ENCODE peak calls at places on chromosome 13, in nine cellular contexts. One of them, this sample, is unnamed.

GRCh38 chr13:34044041-34044440 is 226.1 kb downstream of the RFC3 start:
- DNase-seq in lower leg skin: no peak
- DNase-seq in central memory CD4-positive, alpha-beta T cell: no peak
- DNase-seq in iris pigment epithelial cell: peak; percentile 59
- DNase-seq in NCI-H1092: no peak
- DNase-seq in HTR-8/SVneo: no peak
- DNase-seq in NCI-H1105: no peak
- DNase-seq in kidney: no peak
- DNase-seq in amniotic epithelial cell: peak; percentile 24
- DNase-seq in this sample: no peak

GRCh38 chr13:36454121-36454520 is 21.8 kb downstream of the CCNA1 start:
- DNase-seq in lower leg skin: no peak
- DNase-seq in kidney: no peak
- DNase-seq in amniotic epithelial cell: no peak
- DNase-seq in iris pigment epithelial cell: no peak
- DNase-seq in HTR-8/SVneo: no peak
- DNase-seq in central memory CD4-positive, alpha-beta T cell: no peak
- DNase-seq in NCI-H1105: no peak
- DNase-seq in NCI-H1092: no peak
- DNase-seq in this sample: no peak

GRCh38 chr13:75762066-75762937 is 126.2 kb downstream of the LMO7 start:
- DNase-seq in iris pigment epithelial cell: peak; percentile 63
- DNase-seq in HTR-8/SVneo: no peak
- DNase-seq in kidney: no peak
- DNase-seq in NCI-H1105: no peak
- DNase-seq in lower leg skin: no peak
- DNase-seq in central memory CD4-positive, alpha-beta T cell: peak; percentile 35
- DNase-seq in amniotic epithelial cell: peak; percentile 74
- DNase-seq in NCI-H1092: no peak
- DNase-seq in this sample: no peak

GRCh38 chr13:58949646-58950045 is 1214.1 kb downstream of the DIAPH3 start:
- DNase-seq in lower leg skin: no peak
- DNase-seq in NCI-H1105: no peak
- DNase-seq in HTR-8/SVneo: no peak
- DNase-seq in NCI-H1092: no peak
- DNase-seq in kidney: no peak
- DNase-seq in amniotic epithelial cell: no peak
- DNase-seq in iris pigment epithelial cell: no peak
- DNase-seq in central memory CD4-positive, alpha-beta T cell: no peak
- DNase-seq in this sample: no peak

GRCh38 chr13:21106089-21106488 is 44.7 kb upstream of the LATS2 start:
- DNase-seq in NCI-H1092: no peak
- DNase-seq in HTR-8/SVneo: peak; percentile 19
- DNase-seq in kidney: no peak
- DNase-seq in central memory CD4-positive, alpha-beta T cell: no peak
- DNase-seq in lower leg skin: no peak
- DNase-seq in amniotic epithelial cell: peak; percentile 39
- DNase-seq in iris pigment epithelial cell: peak; percentile 73
- DNase-seq in NCI-H1105: no peak
- DNase-seq in this sample: peak; percentile 37

GRCh38 chr13:111031531-111031961 is 83.6 kb upstream of the ARHGEF7 start:
- DNase-seq in amniotic epithelial cell: peak; percentile 82
- DNase-seq in NCI-H1092: no peak
- DNase-seq in iris pigment epithelial cell: peak; percentile 85
- DNase-seq in kidney: no peak
- DNase-seq in HTR-8/SVneo: no peak
- DNase-seq in central memory CD4-positive, alpha-beta T cell: no peak
- DNase-seq in lower leg skin: no peak
- DNase-seq in NCI-H1105: no peak
- DNase-seq in this sample: peak; percentile 77

GRCh38 chr13:24502567-24503375 is 9.8 kb downstream of the PARP4 start:
- DNase-seq in amniotic epithelial cell: peak; percentile 33
- DNase-seq in kidney: no peak
- DNase-seq in HTR-8/SVneo: no peak
- DNase-seq in NCI-H1092: no peak
- DNase-seq in lower leg skin: no peak
- DNase-seq in NCI-H1105: no peak
- DNase-seq in iris pigment epithelial cell: peak; percentile 80
- DNase-seq in central memory CD4-positive, alpha-beta T cell: no peak
- DNase-seq in this sample: peak; percentile 69

GRCh38 chr13:49240017-49240416 is 7.7 kb upstream of the CDADC1 start:
- DNase-seq in central memory CD4-positive, alpha-beta T cell: peak; percentile 35
- DNase-seq in HTR-8/SVneo: no peak
- DNase-seq in kidney: no peak
- DNase-seq in iris pigment epithelial cell: peak; percentile 60
- DNase-seq in NCI-H1092: no peak
- DNase-seq in lower leg skin: no peak
- DNase-seq in NCI-H1105: no peak
- DNase-seq in amniotic epithelial cell: peak; percentile 49
- DNase-seq in this sample: peak; percentile 41

GRCh38 chr13:60397693-60398437 is 845 bp downstream of the TDRD3 start:
- DNase-seq in iris pigment epithelial cell: peak; percentile 81
- DNase-seq in NCI-H1105: peak; percentile 81
- DNase-seq in amniotic epithelial cell: peak; percentile 73
- DNase-seq in kidney: peak; percentile 92
- DNase-seq in central memory CD4-positive, alpha-beta T cell: no peak
- DNase-seq in HTR-8/SVneo: peak; percentile 9
- DNase-seq in NCI-H1092: peak; percentile 60
- DNase-seq in lower leg skin: peak; percentile 91
- DNase-seq in this sample: peak; percentile 80

GRCh38 chr13:44474122-44474910 is 100.7 kb downstream of the SERP2 start:
- DNase-seq in lower leg skin: no peak
- DNase-seq in NCI-H1092: no peak
- DNase-seq in kidney: no peak
- DNase-seq in central memory CD4-positive, alpha-beta T cell: no peak
- DNase-seq in HTR-8/SVneo: peak; percentile 10
- DNase-seq in amniotic epithelial cell: no peak
- DNase-seq in NCI-H1105: no peak
- DNase-seq in iris pigment epithelial cell: no peak
- DNase-seq in this sample: peak; percentile 13

GRCh38 chr13:23381877-23382276 is 51.6 kb downstream of the SACS start:
- DNase-seq in central memory CD4-positive, alpha-beta T cell: no peak
- DNase-seq in HTR-8/SVneo: no peak
- DNase-seq in NCI-H1105: peak; percentile 6
- DNase-seq in NCI-H1092: peak; percentile 40
- DNase-seq in kidney: no peak
- DNase-seq in lower leg skin: no peak
- DNase-seq in iris pigment epithelial cell: no peak
- DNase-seq in amniotic epithelial cell: no peak
- DNase-seq in this sample: no peak

GRCh38 chr13:107035778-107036177 is 467.8 kb upstream of the ARGLU1 start:
- DNase-seq in NCI-H1105: no peak
- DNase-seq in iris pigment epithelial cell: peak; percentile 78
- DNase-seq in central memory CD4-positive, alpha-beta T cell: no peak
- DNase-seq in lower leg skin: no peak
- DNase-seq in kidney: no peak
- DNase-seq in HTR-8/SVneo: no peak
- DNase-seq in NCI-H1092: no peak
- DNase-seq in amniotic epithelial cell: no peak
- DNase-seq in this sample: no peak

GRCh38 chr13:96449920-96450319 is 360.0 kb downstream of the HS6ST3 start:
- DNase-seq in iris pigment epithelial cell: no peak
- DNase-seq in HTR-8/SVneo: no peak
- DNase-seq in NCI-H1105: no peak
- DNase-seq in kidney: no peak
- DNase-seq in amniotic epithelial cell: no peak
- DNase-seq in NCI-H1092: no peak
- DNase-seq in central memory CD4-positive, alpha-beta T cell: no peak
- DNase-seq in lower leg skin: no peak
- DNase-seq in this sample: no peak

GRCh38 chr13:76856141-76856571 is 30.0 kb downstream of the KCTD12 start:
- DNase-seq in HTR-8/SVneo: no peak
- DNase-seq in NCI-H1092: no peak
- DNase-seq in iris pigment epithelial cell: peak; percentile 93
- DNase-seq in amniotic epithelial cell: peak; percentile 82
- DNase-seq in central memory CD4-positive, alpha-beta T cell: no peak
- DNase-seq in lower leg skin: no peak
- DNase-seq in kidney: no peak
- DNase-seq in NCI-H1105: no peak
- DNase-seq in this sample: peak; percentile 66

This sample was measured in mesenchymal stem cell.